ENCODE peak calls at places on chromosomes 5 and 9, in seven cellular contexts. B, R, Q, M, A, L and J are unnamed samples.

GRCh38 chr5:93053825-93054224 is 527.2 kb downstream of the NR2F1-AS1 start:
- DNase-seq in R (no peak), Q (no peak), M (no peak), B (no peak), L (no peak), A (no peak), J (peak; percentile 31)

GRCh38 chr5:176133877-176134276 is 104.3 kb upstream of the SIMC1 start:
- DNase-seq in Q (no peak), B (no peak), A (no peak), M (no peak), L (no peak), R (no peak), J (no peak)

GRCh38 chr9:16316911-16317817 is 553.3 kb downstream of the BNC2 start:
- DNase-seq in M (no peak), B (no peak), A (no peak), L (peak; percentile 50), R (no peak), Q (no peak), J (no peak)

GRCh38 chr9:110257097-110257955 is 1.0 kb upstream of the TXN start:
- DNase-seq in L (peak; percentile 29), M (peak; percentile 36), R (no peak), Q (no peak), A (no peak), B (no peak), J (no peak)

GRCh38 chr9:70044450-70045307 is 1.0 kb downstream of the MAMDC2 start:
- DNase-seq in Q (no peak), M (no peak), A (no peak), L (peak; percentile 38), B (no peak), R (peak; percentile 21), J (no peak)

GRCh38 chr5:40634593-40634992 is 45.1 kb upstream of the PTGER4 start:
- DNase-seq in A (no peak), L (no peak), B (no peak), Q (no peak), M (no peak), R (no peak), J (no peak)

GRCh38 chr5:80576383-80576782 is 6.3 kb upstream of the ANKRD34B start:
- DNase-seq in B (no peak), L (no peak), M (no peak), R (no peak), A (no peak), Q (no peak), J (no peak)

GRCh38 chr5:151155777-151156731 is 1.5 kb downstream of the ANXA6 start:
- DNase-seq in M (peak; percentile 35), R (no peak), B (no peak), L (peak; percentile 81), A (no peak), Q (no peak), J (no peak)

GRCh38 chr5:8340739-8341344 is 471.9 kb downstream of the MTRR start:
- DNase-seq in B (peak; percentile 28), R (no peak), A (no peak), M (no peak), Q (no peak), L (no peak), J (no peak)

GRCh38 chr5:67493676-67494075 is 297.1 kb upstream of the CD180 start:
- DNase-seq in Q (no peak), R (peak; percentile 55), A (peak; percentile 9), M (peak; percentile 51), B (peak; percentile 54), L (peak; percentile 31), J (peak; percentile 5)

GRCh38 chr9:93190133-93190525 is 6.2 kb downstream of the WNK2 start:
- DNase-seq in B (no peak), R (no peak), Q (no peak), M (no peak), A (no peak), L (no peak), J (no peak)

GRCh38 chr5:43772601-43773031 is 169.6 kb downstream of the NNT start:
- DNase-seq in L (no peak), B (no peak), A (no peak), M (no peak), R (peak; percentile 10), Q (peak; percentile 29), J (peak; percentile 58)

GRCh38 chr5:174189638-174190037 is 144.1 kb downstream of the NSG2 start:
- DNase-seq in L (peak; percentile 27), B (no peak), R (no peak), M (no peak), Q (no peak), A (no peak), J (no peak)

GRCh38 chr9:85743290-85744128 is 1.8 kb upstream of the AGTPBP1 start:
- DNase-seq in Q (peak; percentile 79), B (no peak), L (peak; percentile 27), A (no peak), M (peak; percentile 20), R (peak; percentile 22), J (peak; percentile 91)

GRCh38 chr5:162911873-162912272 is 525.5 kb upstream of the CCNG1 start:
- DNase-seq in M (no peak), R (no peak), B (no peak), A (no peak), L (no peak), Q (no peak), J (no peak)

GRCh38 chr9:73753171-73753570 is 601.5 kb downstream of the ANXA1 start:
- DNase-seq in R (no peak), B (no peak), M (no peak), A (no peak), Q (no peak), L (no peak), J (no peak)

GRCh38 chr9:105191508-105192118 is 52.8 kb upstream of the SLC44A1 start:
- DNase-seq in M (peak; percentile 83), A (no peak), R (peak; percentile 29), B (no peak), Q (peak; percentile 59), L (no peak), J (no peak)

GRCh38 chr5:157828949-157829639 is 29.9 kb downstream of the CLINT1 start:
- DNase-seq in M (peak; percentile 18), Q (no peak), B (no peak), A (peak; percentile 37), R (no peak), L (no peak), J (no peak)

GRCh38 chr5:15691536-15691935 is 191.6 kb downstream of the FBXL7 start:
- DNase-seq in B (no peak), M (no peak), L (no peak), Q (peak; percentile 58), A (no peak), R (no peak), J (peak; percentile 57)

GRCh38 chr9:90684776-90685175 is 42.2 kb upstream of the DIRAS2 start:
- DNase-seq in L (no peak), Q (no peak), M (no peak), R (no peak), B (no peak), A (no peak), J (no peak)

GRCh38 chr5:126016256-126016655 is 407.0 kb upstream of the GRAMD2B start:
- DNase-seq in Q (no peak), B (no peak), L (peak; percentile 62), A (no peak), M (no peak), R (no peak), J (no peak)

GRCh38 chr5:158313739-158314464 is 455.0 kb upstream of the CLINT1 start:
- DNase-seq in A (no peak), R (no peak), L (no peak), B (no peak), Q (no peak), M (no peak), J (no peak)

GRCh38 chr9:35689601-35690446 is at the start of gene TPM2:
- DNase-seq in A (no peak), B (no peak), R (peak; percentile 51), L (peak; percentile 47), Q (no peak), M (no peak), J (peak; percentile 73)

GRCh38 chr5:141934099-141934844 is 10.6 kb downstream of the DELE1 start:
- DNase-seq in A (no peak), B (peak; percentile 81), M (no peak), R (no peak), Q (no peak), L (peak; percentile 74), J (no peak)

GRCh38 chr9:111212874-111213273 is 117.2 kb downstream of the OR2K2 start:
- DNase-seq in R (no peak), M (no peak), B (no peak), A (no peak), Q (no peak), L (no peak), J (no peak)

GRCh38 chr9:119044801-119045200 is 324.4 kb downstream of the BRINP1 start:
- DNase-seq in R (no peak), A (no peak), B (no peak), Q (no peak), L (no peak), M (no peak), J (peak; percentile 4)

GRCh38 chr5:26757941-26758340 is 280.4 kb downstream of the CDH9 start:
- DNase-seq in R (no peak), B (no peak), M (no peak), A (no peak), Q (no peak), L (no peak), J (no peak)

GRCh38 chr9:70574222-70574837 is 159.9 kb upstream of the KLF9 start:
- DNase-seq in A (no peak), M (no peak), B (no peak), R (no peak), L (no peak), Q (no peak), J (peak; percentile 78)

GRCh38 chr9:106920701-106921283 is 57.8 kb downstream of the ZNF462 start:
- DNase-seq in A (no peak), L (no peak), M (peak; percentile 56), R (peak; percentile 46), B (no peak), Q (no peak), J (no peak)

GRCh38 chr9:9914174-9914573 is 698.6 kb downstream of the PTPRD start:
- DNase-seq in M (no peak), A (no peak), B (no peak), R (no peak), L (no peak), Q (no peak), J (no peak)

GRCh38 chr5:109759304-109759703 is 69.6 kb downstream of the MAN2A1 start:
- DNase-seq in A (no peak), Q (no peak), L (no peak), R (no peak), B (no peak), M (no peak), J (no peak)

GRCh38 chr5:171437286-171437821 is 17.9 kb downstream of the FGF18 start:
- DNase-seq in M (no peak), B (no peak), L (no peak), A (no peak), Q (no peak), R (no peak), J (no peak)

GRCh38 chr5:9439651-9440292 is 106.1 kb downstream of the SEMA5A start:
- DNase-seq in M (no peak), B (no peak), L (no peak), A (no peak), R (no peak), Q (no peak), J (no peak)

GRCh38 chr5:171593401-171593800 is 174.0 kb downstream of the FGF18 start:
- DNase-seq in Q (no peak), R (no peak), B (no peak), L (no peak), M (no peak), A (no peak), J (no peak)